ENCODE peak calls at places on chromosomes 5 and 9, in four cellular contexts. Y is K562, L is WTC11, V is HepG2. C is an unnamed sample.

GRCh38 chr5:1527533-1528205 is 3.9 kb upstream of the LPCAT1 start:
- DNase-seq in Y (no peak), L (peak), V (no peak), C (no peak)

GRCh38 chr9:137479315-137479861 is 20.3 kb upstream of the NSMF start:
- DNase-seq in Y (no peak), L (no peak), V (no peak), C (no peak)

GRCh38 chr9:70534058-70534457 is 119.6 kb upstream of the KLF9 start:
- DNase-seq in Y (no peak), L (no peak), V (no peak), C (no peak)

GRCh38 chr5:178538624-178539344 is 51.4 kb downstream of the COL23A1 start:
- DNase-seq in Y (no peak), L (no peak), V (no peak), C (no peak)

GRCh38 chr5:160651682-160652645 is 200.0 kb downstream of the ATP10B start:
- DNase-seq in Y (no peak), L (no peak), V (no peak), C (no peak)

GRCh38 chr5:143231426-143231825 is 172.1 kb downstream of the NR3C1 start:
- DNase-seq in Y (no peak), L (no peak), V (no peak), C (no peak)

GRCh38 chr5:52283221-52283620 is 504.5 kb upstream of the ITGA1 start:
- DNase-seq in Y (no peak), L (no peak), V (no peak), C (no peak)

GRCh38 chr9:111298831-111299603 is 31.0 kb downstream of the OR2K2 start:
- DNase-seq in Y (peak), L (no peak), V (peak), C (peak)

GRCh38 chr5:40106847-40107246 is 572.9 kb upstream of the PTGER4 start:
- DNase-seq in Y (no peak), L (no peak), V (no peak), C (no peak)

GRCh38 chr5:122924203-122924602 is 78.8 kb downstream of the SNX24 start:
- DNase-seq in Y (no peak), L (no peak), V (no peak), C (peak)

GRCh38 chr5:53479656-53480473 is 564 bp upstream of the FST start:
- DNase-seq in Y (peak), L (peak), V (peak), C (peak)

GRCh38 chr9:31908891-31909480 is 475.5 kb upstream of the ACO1 start:
- DNase-seq in Y (no peak), L (no peak), V (no peak), C (no peak)

GRCh38 chr5:4911646-4912403 is 228.3 kb upstream of the ADAMTS16 start:
- DNase-seq in Y (no peak), L (no peak), V (no peak), C (no peak)

GRCh38 chr9:127954831-127955293 is 17.2 kb upstream of the DPM2 start:
- DNase-seq in Y (no peak), L (no peak), V (no peak), C (no peak)
- TF ChIP-seq ELF4 in Y (no peak), L (no peak), V (no peak), C (no peak)

GRCh38 chr9:116269250-116269649 is 115.7 kb downstream of the PAPPA start:
- DNase-seq in Y (no peak), L (no peak), V (no peak), C (no peak)
- TF ChIP-seq ELF4 in Y (no peak), L (no peak), V (no peak), C (no peak)

GRCh38 chr5:13508559-13508958 is 435.9 kb downstream of the DNAH5 start:
- DNase-seq in Y (no peak), L (no peak), V (no peak), C (no peak)
- TF ChIP-seq ELF4 in Y (no peak), L (no peak), V (no peak), C (no peak)

GRCh38 chr9:127450170-127450830 is 906 bp downstream of the RPL12 start:
- DNase-seq in Y (no peak), L (no peak), V (no peak), C (no peak)

GRCh38 chr9:127450831-127451680 is at the start of the genes LRSAM1 and RPL12:
- DNase-seq in Y (peak), L (peak), V (peak), C (peak)

GRCh38 chr9:127449332-127449966 is 1.8 kb downstream of the RPL12 start:
- DNase-seq in Y (no peak), L (no peak), V (no peak), C (no peak)

GRCh38 chr9:127452481-127453092 is 1.3 kb downstream of the LRSAM1 start:
- DNase-seq in Y (no peak), L (no peak), V (peak), C (no peak)

GRCh38 chr9:127451681-127452480 is 571 bp downstream of the LRSAM1 start:
- DNase-seq in Y (peak), L (peak), V (no peak), C (peak)
- TF ChIP-seq ELF4 in Y (no peak), L (no peak), V (no peak), C (no peak)

DNA sequence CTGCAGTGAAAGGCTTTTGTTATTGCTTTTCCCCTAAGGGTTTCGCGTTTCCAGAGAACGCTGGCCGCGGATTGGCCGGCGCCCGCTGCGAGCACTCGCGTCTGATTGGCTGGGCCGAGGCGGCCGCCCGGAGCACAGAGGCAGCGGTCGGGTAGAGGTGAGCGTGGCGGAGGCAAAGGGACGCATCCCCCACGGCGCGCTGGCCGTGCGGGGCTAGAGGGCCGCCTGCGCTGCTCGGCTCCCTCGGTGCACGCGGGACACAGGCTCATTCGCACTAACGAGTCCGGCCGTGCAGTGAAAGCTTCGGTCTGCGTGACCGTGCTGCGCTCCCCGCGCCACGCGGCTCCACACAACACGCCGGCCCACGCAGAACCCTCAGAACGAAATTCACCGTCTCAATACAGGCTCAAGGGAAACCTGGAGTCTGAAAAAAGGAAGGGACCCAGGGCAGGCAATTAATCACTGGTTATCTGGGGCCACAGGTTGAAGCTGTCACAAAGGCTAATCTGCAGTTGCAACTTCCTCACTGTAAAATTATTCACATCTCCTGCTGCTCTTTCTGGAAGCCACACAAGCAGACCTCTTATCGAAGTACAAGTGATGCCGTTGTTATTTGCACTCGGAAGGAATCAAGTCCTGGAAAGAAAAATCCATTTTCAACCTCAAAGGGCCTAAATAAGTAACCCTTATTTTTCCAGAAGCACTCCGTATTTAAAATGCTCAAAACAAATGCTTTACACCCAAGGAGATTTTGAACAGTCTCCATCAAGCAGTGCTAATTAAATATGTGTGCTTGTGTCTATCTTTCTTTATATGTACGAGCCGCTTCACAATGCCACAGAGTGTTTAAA is 94.6 kb downstream of the ZNF608 start:
- DNase-seq in Y (peak), L (peak), V (peak), C (peak)
- TF ChIP-seq ELF4 in Y (peak), L (no peak), V (peak), C (no peak)

GRCh38 chr9:14173730-14174129 is 140.2 kb downstream of the NFIB start:
- DNase-seq in Y (no peak), L (no peak), V (no peak), C (no peak)

GRCh38 chr9:14175778-14176177 is 138.2 kb downstream of the NFIB start:
- DNase-seq in Y (no peak), L (no peak), V (no peak), C (no peak)

GRCh38 chr9:14168381-14168780 is 145.6 kb downstream of the NFIB start:
- DNase-seq in Y (no peak), L (no peak), V (no peak), C (no peak)

GRCh38 chr9:14170392-14170931 is 143.5 kb downstream of the NFIB start:
- DNase-seq in Y (no peak), L (no peak), V (no peak), C (no peak)

DNA sequence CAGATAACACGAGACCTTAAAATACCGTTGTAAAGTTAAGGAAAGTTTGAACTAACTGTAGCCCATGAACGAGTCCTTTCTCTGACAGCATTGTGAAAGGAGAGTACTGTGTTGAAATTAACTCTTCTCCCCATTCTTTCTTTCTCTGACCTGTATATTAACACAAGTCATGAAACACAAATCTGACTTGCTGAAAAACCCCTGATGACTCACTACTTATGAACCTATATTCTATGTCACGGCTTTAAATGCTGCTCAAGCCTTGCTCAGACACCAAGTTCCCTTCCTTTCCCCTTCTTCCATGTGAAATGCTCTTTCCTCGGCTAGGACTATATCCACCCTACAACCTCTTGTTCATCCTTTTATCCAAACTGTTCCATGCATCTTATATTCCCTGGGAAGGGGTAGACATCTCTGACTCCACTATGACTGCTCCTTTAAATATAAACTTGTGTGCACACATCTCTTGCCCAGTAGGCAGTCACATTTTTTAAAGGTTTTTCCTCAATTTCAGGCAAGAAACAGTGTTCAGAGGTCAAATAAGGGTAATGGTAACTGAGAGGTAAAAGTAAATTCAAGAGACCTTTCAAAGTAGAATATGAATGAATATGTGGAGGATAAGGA is 142.9 kb downstream of the NFIB start:
- DNase-seq in Y (no peak), L (no peak), V (no peak), C (no peak)
- TF ChIP-seq ELF4 in Y (no peak), L (no peak), V (no peak), C (no peak)

C was measured in HEK293T.